ENCODE peak calls at places on chromosomes 2 and 18, in six cellular contexts. C is PC-3, Q is HCT116, P is MM.1S, W is GM23248, A is SK-N-SH. S is an unnamed sample.
A peak's percentile ranks its signal among the peaks of the same experiment; 100 is the strongest.

GRCh38 chr2:10264506-10265327 is 38.0 kb upstream of the HPCAL1 start:
- DNase-seq in C (no peak), Q (no peak), P (no peak), W (no peak), A (no peak), S (no peak)

GRCh38 chr18:12041561-12041960 is 52.1 kb upstream of the ANKRD62 start:
- DNase-seq in C (peak; percentile 79), Q (no peak), P (no peak), W (peak; percentile 95), A (no peak), S (no peak)

GRCh38 chr2:207054521-207054920 is 111.2 kb downstream of the KLF7 start:
- DNase-seq in C (peak; percentile 13), Q (no peak), P (no peak), W (peak; percentile 62), A (no peak), S (no peak)

GRCh38 chr2:177256695-177257094 is 7.8 kb downstream of the NFE2L2 start:
- DNase-seq in C (no peak), Q (no peak), P (no peak), W (no peak), A (no peak), S (no peak)

GRCh38 chr2:240460781-240461431 is 25.4 kb downstream of the GPC1 start:
- DNase-seq in C (no peak), Q (no peak), P (no peak), W (no peak), A (no peak), S (no peak)

GRCh38 chr2:9279426-9279825 is 72.8 kb downstream of the ASAP2 start:
- DNase-seq in C (no peak), Q (no peak), P (no peak), W (no peak), A (no peak), S (no peak)

GRCh38 chr2:178008636-178009289 is 63.8 kb downstream of the PDE11A start:
- DNase-seq in C (no peak), Q (no peak), P (no peak), W (peak; percentile 60), A (peak; percentile 65), S (no peak)

GRCh38 chr2:64202206-64202864 is 58.1 kb upstream of the PELI1 start:
- DNase-seq in C (peak; percentile 74), Q (no peak), P (no peak), W (peak; percentile 28), A (no peak), S (no peak)

GRCh38 chr2:23489471-23490400 is 104.8 kb downstream of the KLHL29 start:
- DNase-seq in C (no peak), Q (no peak), P (no peak), W (no peak), A (no peak), S (peak; percentile 46)

GRCh38 chr2:937530-937929 is 13.1 kb upstream of the SNTG2 start:
- DNase-seq in C (no peak), Q (no peak), P (no peak), W (no peak), A (no peak), S (no peak)

GRCh38 chr2:65913914-65914786 is 481.8 kb upstream of the SPRED2 start:
- DNase-seq in C (no peak), Q (no peak), P (no peak), W (no peak), A (no peak), S (no peak)

GRCh38 chr2:46066116-46066515 is 231.1 kb upstream of the EPAS1 start:
- DNase-seq in C (no peak), Q (no peak), P (no peak), W (peak; percentile 25), A (no peak), S (no peak)

GRCh38 chr2:188134241-188134640 is 157.4 kb upstream of the GULP1 start:
- DNase-seq in C (no peak), Q (no peak), P (no peak), W (no peak), A (no peak), S (no peak)

GRCh38 chr2:160207804-160208661 is 8.0 kb upstream of the ITGB6 start:
- DNase-seq in C (peak; percentile 98), Q (peak; percentile 86), P (no peak), W (peak; percentile 98), A (peak; percentile 66), S (no peak)

GRCh38 chr2:177598321-177598922 is 205.8 kb downstream of the AGPS start:
- DNase-seq in C (no peak), Q (no peak), P (no peak), W (peak; percentile 56), A (peak; percentile 35), S (no peak)

GRCh38 chr2:60439219-60439974 is 114.1 kb downstream of the BCL11A start:
- DNase-seq in C (no peak), Q (no peak), P (peak; percentile 35), W (no peak), A (peak; percentile 42), S (peak; percentile 98)

GRCh38 chr18:62957885-62958472 is 242.6 kb downstream of the PHLPP1 start:
- DNase-seq in C (peak; percentile 68), Q (peak; percentile 40), P (peak; percentile 73), W (peak; percentile 51), A (no peak), S (peak; percentile 75)

GRCh38 chr18:42533010-42533409 is 578.0 kb downstream of the PIK3C3 start:
- DNase-seq in C (no peak), Q (no peak), P (no peak), W (no peak), A (no peak), S (no peak)

GRCh38 chr18:13823707-13824395 is at the start of gene MC5R:
- DNase-seq in C (peak; percentile 61), Q (no peak), P (peak; percentile 67), W (peak; percentile 82), A (peak; percentile 92), S (peak; percentile 87)

GRCh38 chr2:169732583-169733358 is 861 bp upstream of the KLHL23 start:
- DNase-seq in C (no peak), Q (no peak), P (no peak), W (peak; percentile 25), A (peak; percentile 39), S (peak; percentile 52)
- H3K9ac ChIP-seq in C (no peak overlapping the region), Q (peak overlapping the region; percentile 73), P (no peak overlapping the region), W (no peak overlapping the region), A (no peak overlapping the region), S (peak overlapping the region; percentile 83)

GRCh38 chr2:128640847-128641360 is 322.2 kb upstream of the HS6ST1 start:
- DNase-seq in C (no peak), Q (no peak), P (no peak), W (no peak), A (no peak), S (no peak)

GRCh38 chr2:128638741-128639477 is 320.2 kb upstream of the HS6ST1 start:
- DNase-seq in C (no peak), Q (no peak), P (no peak), W (peak; percentile 70), A (peak; percentile 42), S (no peak)

GRCh38 chr2:128639693-128640092 is 321.0 kb upstream of the HS6ST1 start:
- DNase-seq in C (no peak), Q (no peak), P (no peak), W (peak; percentile 14), A (no peak), S (peak; percentile 50)

GRCh38 chr2:128641421-128642095 is 322.9 kb upstream of the HS6ST1 start:
- DNase-seq in C (no peak), Q (no peak), P (no peak), W (no peak), A (no peak), S (no peak)

DNA sequence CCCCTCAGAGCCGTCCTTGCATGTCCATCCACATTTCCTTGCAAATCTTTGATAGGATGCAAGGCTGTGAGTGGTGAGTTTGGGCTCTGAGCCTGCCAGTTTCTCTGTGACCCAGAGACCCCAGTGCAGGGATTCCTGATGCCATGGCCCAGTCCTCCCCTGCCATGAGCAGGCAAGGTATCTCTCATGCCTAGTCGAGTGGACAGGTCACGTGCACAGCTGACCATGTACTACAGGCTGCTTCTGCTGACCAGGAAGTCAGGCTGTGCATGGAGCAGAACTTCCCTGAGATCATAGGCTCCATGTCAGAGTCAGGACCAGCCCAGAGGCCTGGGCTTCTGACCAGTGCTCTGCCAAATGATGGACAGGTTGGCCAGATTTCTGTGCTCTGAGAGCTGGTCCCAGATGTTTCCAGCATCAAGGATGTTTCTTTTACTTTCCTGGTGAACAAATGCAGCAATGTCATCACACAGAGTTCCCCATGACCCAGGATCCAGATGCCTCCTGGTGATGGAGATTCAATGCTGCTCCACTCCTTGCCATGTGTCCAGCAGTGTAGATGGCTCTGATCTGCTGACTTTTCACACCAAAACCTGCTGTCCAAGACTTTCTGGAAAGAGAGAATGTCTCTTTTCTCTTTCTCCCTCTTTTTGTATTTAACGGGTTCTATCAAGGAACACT is 321.6 kb upstream of the HS6ST1 start:
- DNase-seq in C (no peak), Q (no peak), P (no peak), W (peak; percentile 14), A (no peak), S (no peak)
- H3K9me2 ChIP-seq in C (no peaks in the 10 kb centered on the region), Q (no peaks in the 10 kb centered on the region), P (no peaks in the 10 kb centered on the region), W (no peaks in the 10 kb centered on the region), A (no peaks in the 10 kb centered on the region), S (no peaks in the 10 kb centered on the region)

DNA sequence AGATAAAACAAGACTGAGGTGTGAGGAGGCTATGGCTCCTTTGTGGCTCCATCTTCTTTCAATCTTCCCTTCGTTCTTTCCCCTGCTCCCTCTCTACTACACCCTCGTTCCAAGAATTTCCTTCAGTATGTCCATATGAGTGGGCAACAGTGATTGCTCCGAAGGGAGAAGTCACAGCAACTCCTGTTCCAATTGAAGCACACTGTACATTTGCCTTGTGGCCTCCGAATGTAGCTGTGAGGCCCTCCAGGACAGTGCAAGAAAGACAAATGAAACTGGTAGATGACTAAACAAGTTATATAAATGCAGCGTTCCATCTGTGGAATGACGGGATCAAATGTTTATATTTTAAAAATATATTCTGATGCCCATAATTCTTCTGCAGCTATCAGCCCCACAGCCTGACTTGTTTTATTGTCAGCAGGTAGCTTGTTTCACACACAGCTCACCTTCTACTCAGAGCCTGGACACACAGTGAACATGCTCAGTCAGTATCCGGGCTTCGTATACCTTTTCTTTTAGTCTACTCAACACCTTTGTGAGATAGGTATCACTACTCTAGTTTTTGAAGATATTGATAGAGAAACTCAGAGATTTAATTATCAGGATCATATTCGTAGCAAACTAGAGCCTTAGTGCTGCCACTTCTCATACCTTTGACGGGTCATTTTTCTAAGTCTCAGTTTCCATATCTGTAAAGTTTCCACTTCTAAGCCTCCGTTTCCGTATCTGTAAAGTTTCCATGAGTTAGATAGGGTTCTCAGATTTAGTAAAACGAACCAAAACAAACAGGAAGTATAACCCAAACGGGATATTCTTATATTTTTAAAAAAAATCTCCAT is 216.7 kb upstream of the STON1 start:
- DNase-seq in C (no peak), Q (no peak), P (peak; percentile 52), W (no peak), A (no peak), S (no peak)
- H3K27ac ChIP-seq in C (peak overlapping the region; percentile 58), Q (peak overlapping the region; percentile 81), P (peak overlapping the region; percentile 83), W (peak overlapping the region; percentile 93), A (peak overlapping the region; percentile 92), S (peak overlapping the region; percentile 59)

GRCh38 chr18:3154214-3154613 is 65.6 kb downstream of the MYOM1 start:
- DNase-seq in C (no peak), Q (no peak), P (no peak), W (no peak), A (no peak), S (no peak)

GRCh38 chr18:3151379-3152264 is 68.1 kb downstream of the MYOM1 start:
- DNase-seq in C (peak; percentile 59), Q (no peak), P (peak; percentile 36), W (peak; percentile 62), A (peak; percentile 64), S (peak; percentile 77)

GRCh38 chr18:3152294-3152693 is 67.5 kb downstream of the MYOM1 start:
- DNase-seq in C (no peak), Q (no peak), P (no peak), W (no peak), A (no peak), S (no peak)

GRCh38 chr18:3150688-3151087 is 69.1 kb downstream of the MYOM1 start:
- DNase-seq in C (no peak), Q (no peak), P (no peak), W (no peak), A (no peak), S (no peak)

GRCh38 chr18:3153107-3153704 is 66.6 kb downstream of the MYOM1 start:
- DNase-seq in C (peak; percentile 22), Q (no peak), P (no peak), W (no peak), A (no peak), S (no peak)
- H3K9ac ChIP-seq in C (no peak overlapping the region), Q (no peak overlapping the region), P (no peak overlapping the region), W (no peak overlapping the region), A (no peak overlapping the region), S (no peak overlapping the region)